ENCODE peak calls at places on chromosomes 12 and 14, in eight cellular contexts. One of them, this sample, is unnamed.

GRCh38 chr12:105084251-105085250 is at the start of gene ALDH1L2:
- DNase-seq in fibroblast of the aortic adventitia: peak
- DNase-seq in activated T-cell treated with anti-CD3 and anti-CD28 coated beads for 1 hour: peak
- DNase-seq in iris pigment epithelial cell: peak
- DNase-seq in A549: peak
- DNase-seq in germinal center: peak
- DNase-seq in NCI-H226: peak
- DNase-seq in ACHN: peak
- DNase-seq in this sample: peak

GRCh38 chr14:61477845-61478438 is 156.6 kb downstream of the PRKCH start:
- DNase-seq in fibroblast of the aortic adventitia: no peak
- DNase-seq in activated T-cell treated with anti-CD3 and anti-CD28 coated beads for 1 hour: no peak
- DNase-seq in iris pigment epithelial cell: peak
- DNase-seq in A549: peak
- DNase-seq in germinal center: no peak
- DNase-seq in NCI-H226: no peak
- DNase-seq in ACHN: peak
- DNase-seq in this sample: no peak

GRCh38 chr12:20356048-20356447 is 12.3 kb upstream of the PDE3A start:
- DNase-seq in fibroblast of the aortic adventitia: no peak
- DNase-seq in activated T-cell treated with anti-CD3 and anti-CD28 coated beads for 1 hour: no peak
- DNase-seq in iris pigment epithelial cell: no peak
- DNase-seq in A549: no peak
- DNase-seq in germinal center: no peak
- DNase-seq in NCI-H226: no peak
- DNase-seq in ACHN: no peak
- DNase-seq in this sample: no peak

GRCh38 chr14:24607635-24608492 is 1.6 kb downstream of the GZMH start:
- DNase-seq in fibroblast of the aortic adventitia: no peak
- DNase-seq in activated T-cell treated with anti-CD3 and anti-CD28 coated beads for 1 hour: no peak
- DNase-seq in iris pigment epithelial cell: no peak
- DNase-seq in A549: no peak
- DNase-seq in germinal center: no peak
- DNase-seq in NCI-H226: no peak
- DNase-seq in ACHN: no peak
- DNase-seq in this sample: no peak

GRCh38 chr12:21774358-21775129 is at the start of gene KCNJ8:
- DNase-seq in fibroblast of the aortic adventitia: peak
- DNase-seq in activated T-cell treated with anti-CD3 and anti-CD28 coated beads for 1 hour: no peak
- DNase-seq in iris pigment epithelial cell: no peak
- DNase-seq in A549: peak
- DNase-seq in germinal center: peak
- DNase-seq in NCI-H226: no peak
- DNase-seq in ACHN: peak
- DNase-seq in this sample: peak

GRCh38 chr12:131035268-131035681 is 81.6 kb downstream of the ADGRD1 start:
- DNase-seq in fibroblast of the aortic adventitia: no peak
- DNase-seq in activated T-cell treated with anti-CD3 and anti-CD28 coated beads for 1 hour: no peak
- DNase-seq in iris pigment epithelial cell: no peak
- DNase-seq in A549: no peak
- DNase-seq in germinal center: peak
- DNase-seq in NCI-H226: no peak
- DNase-seq in ACHN: no peak
- DNase-seq in this sample: no peak

GRCh38 chr12:100539209-100539608 is 34.3 kb upstream of the GAS2L3 start:
- DNase-seq in fibroblast of the aortic adventitia: peak
- DNase-seq in activated T-cell treated with anti-CD3 and anti-CD28 coated beads for 1 hour: no peak
- DNase-seq in iris pigment epithelial cell: peak
- DNase-seq in A549: peak
- DNase-seq in germinal center: no peak
- DNase-seq in NCI-H226: peak
- DNase-seq in ACHN: peak
- DNase-seq in this sample: no peak

GRCh38 chr14:21724115-21724973 is 50.7 kb upstream of the OR4E1 start:
- DNase-seq in fibroblast of the aortic adventitia: no peak
- DNase-seq in activated T-cell treated with anti-CD3 and anti-CD28 coated beads for 1 hour: no peak
- DNase-seq in iris pigment epithelial cell: no peak
- DNase-seq in A549: no peak
- DNase-seq in germinal center: no peak
- DNase-seq in NCI-H226: no peak
- DNase-seq in ACHN: no peak
- DNase-seq in this sample: no peak

GRCh38 chr12:72570601-72571000 is 298.4 kb downstream of the TRHDE start:
- DNase-seq in fibroblast of the aortic adventitia: no peak
- DNase-seq in activated T-cell treated with anti-CD3 and anti-CD28 coated beads for 1 hour: no peak
- DNase-seq in iris pigment epithelial cell: no peak
- DNase-seq in A549: peak
- DNase-seq in germinal center: no peak
- DNase-seq in NCI-H226: no peak
- DNase-seq in ACHN: peak
- DNase-seq in this sample: peak

GRCh38 chr12:76943004-76943403 is 64.2 kb upstream of the CSRP2 start:
- DNase-seq in fibroblast of the aortic adventitia: no peak
- DNase-seq in activated T-cell treated with anti-CD3 and anti-CD28 coated beads for 1 hour: no peak
- DNase-seq in iris pigment epithelial cell: no peak
- DNase-seq in A549: no peak
- DNase-seq in germinal center: no peak
- DNase-seq in NCI-H226: no peak
- DNase-seq in ACHN: no peak
- DNase-seq in this sample: no peak

GRCh38 chr12:120677765-120678473 is 9.0 kb upstream of the MLEC start:
- DNase-seq in fibroblast of the aortic adventitia: no peak
- DNase-seq in activated T-cell treated with anti-CD3 and anti-CD28 coated beads for 1 hour: no peak
- DNase-seq in iris pigment epithelial cell: peak
- DNase-seq in A549: peak
- DNase-seq in germinal center: peak
- DNase-seq in NCI-H226: no peak
- DNase-seq in ACHN: peak
- DNase-seq in this sample: no peak

GRCh38 chr12:58967551-58967950 is 47.2 kb upstream of the LRIG3 start:
- DNase-seq in fibroblast of the aortic adventitia: peak
- DNase-seq in activated T-cell treated with anti-CD3 and anti-CD28 coated beads for 1 hour: no peak
- DNase-seq in iris pigment epithelial cell: peak
- DNase-seq in A549: no peak
- DNase-seq in germinal center: no peak
- DNase-seq in NCI-H226: no peak
- DNase-seq in ACHN: peak
- DNase-seq in this sample: no peak

GRCh38 chr14:47438650-47439140 is 236.7 kb downstream of the MDGA2 start:
- DNase-seq in fibroblast of the aortic adventitia: no peak
- DNase-seq in activated T-cell treated with anti-CD3 and anti-CD28 coated beads for 1 hour: no peak
- DNase-seq in iris pigment epithelial cell: peak
- DNase-seq in A549: no peak
- DNase-seq in germinal center: no peak
- DNase-seq in NCI-H226: peak
- DNase-seq in ACHN: peak
- DNase-seq in this sample: no peak

GRCh38 chr14:49593016-49593415 is 5.7 kb upstream of the LRR1 start:
- DNase-seq in fibroblast of the aortic adventitia: peak
- DNase-seq in activated T-cell treated with anti-CD3 and anti-CD28 coated beads for 1 hour: no peak
- DNase-seq in iris pigment epithelial cell: peak
- DNase-seq in A549: no peak
- DNase-seq in germinal center: peak
- DNase-seq in NCI-H226: peak
- DNase-seq in ACHN: no peak
- DNase-seq in this sample: no peak

GRCh38 chr12:45599196-45599595 is 130.3 kb upstream of the ARID2 start:
- DNase-seq in fibroblast of the aortic adventitia: no peak
- DNase-seq in activated T-cell treated with anti-CD3 and anti-CD28 coated beads for 1 hour: no peak
- DNase-seq in iris pigment epithelial cell: no peak
- DNase-seq in A549: no peak
- DNase-seq in germinal center: no peak
- DNase-seq in NCI-H226: no peak
- DNase-seq in ACHN: no peak
- DNase-seq in this sample: no peak

GRCh38 chr12:118044075-118044474 is 16.9 kb downstream of the WSB2 start:
- DNase-seq in fibroblast of the aortic adventitia: no peak
- DNase-seq in activated T-cell treated with anti-CD3 and anti-CD28 coated beads for 1 hour: no peak
- DNase-seq in iris pigment epithelial cell: no peak
- DNase-seq in A549: no peak
- DNase-seq in germinal center: no peak
- DNase-seq in NCI-H226: no peak
- DNase-seq in ACHN: no peak
- DNase-seq in this sample: no peak

GRCh38 chr12:54021432-54022013 is 6.7 kb upstream of the HOXC6 start:
- DNase-seq in fibroblast of the aortic adventitia: no peak
- DNase-seq in activated T-cell treated with anti-CD3 and anti-CD28 coated beads for 1 hour: no peak
- DNase-seq in iris pigment epithelial cell: no peak
- DNase-seq in A549: peak
- DNase-seq in germinal center: no peak
- DNase-seq in NCI-H226: no peak
- DNase-seq in ACHN: no peak
- DNase-seq in this sample: no peak

GRCh38 chr12:62963642-62964041 is 28.7 kb upstream of the PPM1H start:
- DNase-seq in fibroblast of the aortic adventitia: no peak
- DNase-seq in activated T-cell treated with anti-CD3 and anti-CD28 coated beads for 1 hour: no peak
- DNase-seq in iris pigment epithelial cell: no peak
- DNase-seq in A549: no peak
- DNase-seq in germinal center: no peak
- DNase-seq in NCI-H226: no peak
- DNase-seq in ACHN: no peak
- DNase-seq in this sample: no peak

GRCh38 chr12:116006141-116006540 is 271.4 kb downstream of the MED13L start:
- DNase-seq in fibroblast of the aortic adventitia: no peak
- DNase-seq in activated T-cell treated with anti-CD3 and anti-CD28 coated beads for 1 hour: no peak
- DNase-seq in iris pigment epithelial cell: no peak
- DNase-seq in A549: no peak
- DNase-seq in germinal center: no peak
- DNase-seq in NCI-H226: no peak
- DNase-seq in ACHN: no peak
- DNase-seq in this sample: no peak

GRCh38 chr14:101877766-101878165 is 86.6 kb upstream of the DYNC1H1 start:
- DNase-seq in fibroblast of the aortic adventitia: no peak
- DNase-seq in activated T-cell treated with anti-CD3 and anti-CD28 coated beads for 1 hour: no peak
- DNase-seq in iris pigment epithelial cell: peak
- DNase-seq in A549: no peak
- DNase-seq in germinal center: no peak
- DNase-seq in NCI-H226: no peak
- DNase-seq in ACHN: no peak
- DNase-seq in this sample: no peak

GRCh38 chr12:105992849-105993740 is 145.7 kb downstream of the NUAK1 start:
- DNase-seq in fibroblast of the aortic adventitia: peak
- DNase-seq in activated T-cell treated with anti-CD3 and anti-CD28 coated beads for 1 hour: no peak
- DNase-seq in iris pigment epithelial cell: peak
- DNase-seq in A549: no peak
- DNase-seq in germinal center: no peak
- DNase-seq in NCI-H226: no peak
- DNase-seq in ACHN: no peak
- DNase-seq in this sample: no peak